ENCODE peak calls at places on chromosomes 3 and 15, in four cellular contexts. M, N, I and W are unnamed samples.

GRCh38 chr3:39325223-39325622 is 4.3 kb upstream of the CCR8 start:
- DNase-seq in M (no peak), N (no peak), I (no peak), W (no peak)

GRCh38 chr3:14544282-14545250 is 4.4 kb upstream of the GRIP2 start:
- DNase-seq in N (no peak), I (no peak), M (no peak), W (no peak)

GRCh38 chr3:161153480-161153879 is 48.3 kb upstream of the B3GALNT1 start:
- DNase-seq in I (no peak), M (no peak), N (no peak), W (no peak)

GRCh38 chr15:80105193-80105984 is 45.9 kb downstream of the ZFAND6 start:
- DNase-seq in N (no peak), I (no peak), M (no peak), W (no peak)

GRCh38 chr3:13347390-13347966 is 72.6 kb downstream of the NUP210 start:
- DNase-seq in I (no peak), N (no peak), M (no peak), W (no peak)

GRCh38 chr3:132628157-132628556 is 31.1 kb downstream of the ACKR4 start:
- DNase-seq in I (no peak), M (no peak), N (no peak), W (no peak)

GRCh38 chr3:75272708-75273107 is 391.4 kb upstream of the FRG2C start:
- DNase-seq in I (no peak), M (no peak), N (no peak), W (no peak)

GRCh38 chr3:132432639-132433038 is 15.3 kb downstream of the DNAJC13 start:
- DNase-seq in N (no peak), I (peak; percentile 35), M (no peak), W (peak; percentile 34)

GRCh38 chr3:39941941-39942340 is 132.5 kb downstream of the MYRIP start:
- DNase-seq in I (no peak), M (peak; percentile 27), N (no peak), W (no peak)

GRCh38 chr3:185981621-185982020 is 43.8 kb upstream of the TRA2B start:
- DNase-seq in N (no peak), M (no peak), I (no peak), W (no peak)

GRCh38 chr3:8080464-8080863 is 421.2 kb upstream of the LMCD1 start:
- DNase-seq in M (no peak), N (no peak), I (no peak), W (no peak)

GRCh38 chr15:98381446-98381845 is 266.9 kb upstream of the IGF1R start:
- DNase-seq in I (no peak), N (no peak), M (no peak), W (no peak)

GRCh38 chr3:116474356-116475200 is 29.3 kb upstream of the LSAMP start:
- DNase-seq in N (no peak), M (no peak), I (no peak), W (no peak)

GRCh38 chr15:33581032-33581431 is 270.3 kb downstream of the RYR3 start:
- DNase-seq in N (no peak), M (no peak), I (no peak), W (no peak)

GRCh38 chr3:13727890-13728289 is 152.0 kb downstream of the WNT7A start:
- DNase-seq in I (no peak), M (no peak), N (no peak), W (no peak)

GRCh38 chr15:29890761-29891457 is 68.6 kb upstream of the TJP1 start:
- DNase-seq in I (no peak), N (no peak), M (no peak), W (no peak)

GRCh38 chr15:29889545-29890329 is 67.5 kb upstream of the TJP1 start:
- DNase-seq in M (no peak), I (no peak), N (no peak), W (no peak)

GRCh38 chr15:29885183-29885582 is 62.9 kb upstream of the TJP1 start:
- DNase-seq in M (no peak), I (no peak), N (no peak), W (no peak)

GRCh38 chr15:29887719-29888118 is 65.5 kb upstream of the TJP1 start:
- DNase-seq in N (no peak), M (no peak), I (no peak), W (no peak)

DNA sequence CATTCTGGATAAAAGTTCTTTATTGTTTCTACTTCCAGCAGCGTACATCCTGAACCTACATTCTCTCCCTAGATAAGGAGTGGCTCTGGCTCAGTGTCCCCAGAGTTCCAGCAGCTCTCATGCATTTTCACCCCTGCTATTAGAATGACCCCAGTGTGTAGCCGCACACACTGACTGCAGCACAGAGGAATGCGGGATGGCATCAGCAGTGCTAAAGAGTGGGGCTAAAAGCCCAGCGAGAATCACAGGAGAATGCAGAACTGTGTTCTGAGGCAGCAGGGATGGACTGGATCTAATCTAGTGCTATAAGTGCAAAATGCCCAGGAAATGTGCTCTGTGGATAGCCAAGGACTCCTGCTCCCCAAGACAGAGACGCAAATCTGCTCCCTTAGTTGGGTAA is 66.4 kb upstream of the TJP1 start:
- DNase-seq in M (no peak), N (no peak), I (no peak), W (no peak)
- TF ChIP-seq FOSL1 in M (no peak), N (no peak), I (no peak), W (no peak)

GRCh38 chr3:189355481-189356201 is 183.9 kb downstream of the TPRG1 start:
- DNase-seq in N (no peak), I (no peak), M (peak; percentile 52), W (peak; percentile 67)
- TF ChIP-seq FOSL1 in N (no peak), I (no peak), M (no peak), W (peak; percentile 68)

DNA sequence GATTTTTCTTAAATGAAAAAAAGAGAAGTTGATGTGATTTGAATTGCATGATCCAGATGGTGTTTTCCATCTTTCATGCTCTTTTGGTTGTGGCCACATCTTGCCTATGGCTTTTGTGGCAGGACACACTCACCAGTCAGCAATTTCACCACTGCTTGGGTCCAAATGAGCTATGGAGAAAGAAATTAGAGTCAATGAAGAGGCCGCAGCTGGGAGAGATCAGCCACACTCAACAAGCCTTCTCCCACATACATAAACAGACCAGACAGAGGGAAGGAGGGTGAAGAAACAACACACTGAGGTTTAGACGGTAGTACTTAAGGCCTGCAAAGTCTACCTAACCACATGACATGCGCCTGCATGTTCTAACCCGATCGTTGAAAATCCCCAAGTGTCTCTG is 110.7 kb upstream of the CDIN1 start:
- DNase-seq in I (no peak), M (no peak), N (no peak), W (no peak)
- TF ChIP-seq FOSL1 in I (no peak), M (no peak), N (no peak), W (no peak)

GRCh38 chr3:181417748-181418147 is 294.0 kb upstream of the SOX2 start:
- DNase-seq in N (no peak), I (no peak), M (no peak), W (no peak)
- TF ChIP-seq FOSL1 in N (no peak), I (no peak), M (no peak), W (no peak)

GRCh38 chr15:22827125-22827524 is 11.3 kb upstream of the NIPA2 start:
- DNase-seq in N (no peak), I (no peak), M (no peak), W (no peak)

GRCh38 chr15:22819651-22820050 is 18.8 kb upstream of the NIPA2 start:
- DNase-seq in M (no peak), I (no peak), N (no peak), W (no peak)

GRCh38 chr15:22823495-22824128 is 14.9 kb upstream of the NIPA2 start:
- DNase-seq in I (no peak), N (no peak), M (no peak), W (no peak)
- TF ChIP-seq FOSL1 in I (no peak), N (no peak), M (no peak), W (no peak)

GRCh38 chr3:142645236-142645793 is 49.1 kb downstream of the PLS1 start:
- DNase-seq in M (peak; percentile 51), I (no peak), N (no peak), W (peak; percentile 41)
- TF ChIP-seq FOSL1 in M (no peak), I (peak; percentile 66), N (no peak), W (peak; percentile 72)

GRCh38 chr15:73704869-73705645 is 20.9 kb downstream of the CD276 start:
- DNase-seq in M (peak; percentile 47), I (peak; percentile 76), N (peak; percentile 34), W (no peak)
- TF ChIP-seq FOSL1 in M (no peak), I (no peak), N (no peak), W (no peak)

DNA sequence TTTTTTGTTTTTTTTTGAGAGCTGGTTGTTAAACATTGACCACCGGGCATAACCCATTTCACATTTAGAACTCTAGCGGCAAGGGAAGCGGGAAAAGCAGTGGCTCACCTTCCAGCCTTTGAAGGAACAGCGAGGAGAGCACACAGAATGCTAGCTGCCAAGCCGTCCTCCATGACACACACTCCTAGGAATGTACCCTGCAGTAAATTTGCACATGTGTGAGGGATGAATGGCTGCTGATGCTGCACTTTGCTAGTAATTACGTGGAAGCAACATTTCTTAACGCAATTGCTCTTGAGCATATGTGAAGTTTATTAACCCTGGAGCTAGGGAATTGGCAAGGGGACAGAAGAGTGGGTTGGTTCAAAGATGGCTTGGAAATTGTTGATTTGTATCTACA is 123.7 kb downstream of the CHSY1 start:
- DNase-seq in N (no peak), M (no peak), I (no peak), W (no peak)
- TF ChIP-seq FOSL1 in N (no peak), M (no peak), I (no peak), W (no peak)

DNA sequence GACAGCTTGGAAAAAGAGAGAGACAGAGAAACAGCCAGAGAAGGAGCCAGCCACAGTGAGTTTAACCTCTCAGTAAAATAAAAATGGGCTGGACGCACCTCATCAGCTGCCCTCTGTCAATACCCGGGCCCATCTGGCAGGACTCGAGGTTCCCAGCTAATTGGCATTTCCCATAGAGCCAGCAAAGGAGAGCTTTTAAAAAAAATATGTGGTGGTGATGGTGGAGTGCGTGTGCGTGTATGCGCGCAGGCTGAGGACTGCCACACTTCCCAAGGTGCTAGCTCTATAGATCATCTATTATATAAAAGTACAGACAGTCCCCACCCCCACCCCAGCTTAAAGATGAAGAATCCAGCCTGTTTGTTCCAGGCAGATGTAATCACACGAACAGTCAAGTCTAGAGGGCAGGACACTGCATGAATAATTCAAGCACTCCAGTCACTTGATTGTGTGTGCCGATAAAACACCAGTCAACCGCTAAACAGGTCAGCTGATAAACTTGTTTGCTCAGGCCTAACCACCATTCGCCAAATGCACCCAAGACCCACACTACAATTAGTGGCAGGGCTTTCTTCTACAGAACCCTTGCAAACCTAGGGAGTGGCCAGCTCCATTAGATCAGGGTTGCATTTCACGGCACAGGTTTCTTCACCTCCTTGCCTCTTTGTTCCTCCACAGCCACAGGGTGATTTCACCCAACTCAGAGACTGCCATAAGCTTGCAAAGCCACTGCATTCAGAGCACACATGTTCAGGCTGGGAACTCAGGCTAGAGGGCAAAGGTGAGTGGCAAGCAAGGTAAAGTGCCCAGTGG is 5.9 kb downstream of the TLE3 start:
- DNase-seq in I (peak; percentile 78), M (peak; percentile 60), N (no peak), W (no peak)
- TF ChIP-seq FOSL1 in I (peak; percentile 80), M (no peak), N (no peak), W (no peak)